ENCODE peak calls at places on chromosome 4, in four cellular contexts. Z, I, J and E are unnamed samples.

GRCh38 chr4:113584407-113585150 is 177.0 kb downstream of the CAMK2D start:
- DNase-seq in I (no peak), J (no peak), Z (peak), E (peak)

GRCh38 chr4:24164054-24164453 is 274.2 kb upstream of the PPARGC1A start:
- DNase-seq in I (no peak), J (no peak), Z (no peak), E (no peak)

GRCh38 chr4:129136433-129136832 is 40.5 kb downstream of the C4orf33 start:
- DNase-seq in I (no peak), J (no peak), Z (no peak), E (no peak)

GRCh38 chr4:188714907-188715306 is 575.7 kb downstream of the TRIML1 start:
- DNase-seq in Z (no peak), J (no peak), I (no peak), E (no peak)

GRCh38 chr4:40199999-40200880 is 3.4 kb downstream of the RHOH start:
- DNase-seq in I (no peak), J (peak), Z (no peak), E (no peak)

GRCh38 chr4:155552180-155552579 is 114.5 kb upstream of the GUCY1A1 start:
- DNase-seq in J (no peak), Z (no peak), I (no peak), E (no peak)

GRCh38 chr4:3802571-3803474 is 36.6 kb downstream of the ADRA2C start:
- DNase-seq in Z (no peak), J (no peak), I (peak), E (no peak)

GRCh38 chr4:156420557-156420956 is 466.9 kb upstream of the CTSO start:
- DNase-seq in Z (no peak), I (no peak), J (no peak), E (no peak)

GRCh38 chr4:6425336-6425735 is 47.1 kb downstream of the PPP2R2C start:
- DNase-seq in Z (no peak), J (peak), I (no peak), E (no peak)

GRCh38 chr4:15162465-15163283 is 160.4 kb downstream of the CPEB2 start:
- DNase-seq in Z (no peak), I (peak), J (no peak), E (peak)

GRCh38 chr4:38896940-38897339 is 29.3 kb downstream of the FAM114A1 start:
- DNase-seq in Z (no peak), J (no peak), I (no peak), E (no peak)

GRCh38 chr4:135601351-135601750 is 1399.8 kb upstream of the PABPC4L start:
- DNase-seq in J (no peak), I (no peak), Z (no peak), E (no peak)

GRCh38 chr4:41203169-41203568 is 11.2 kb downstream of the APBB2 start:
- DNase-seq in J (no peak), I (no peak), Z (no peak), E (peak)

GRCh38 chr4:20662851-20663250 is 37.4 kb upstream of the PACRGL start:
- DNase-seq in Z (no peak), I (no peak), J (no peak), E (peak)

GRCh38 chr4:19368800-19369199 is 882.9 kb upstream of the SLIT2 start:
- DNase-seq in I (no peak), J (no peak), Z (no peak), E (no peak)

GRCh38 chr4:140250989-140251552 is 97.1 kb upstream of the MAML3 start:
- DNase-seq in J (no peak), I (no peak), Z (no peak), E (no peak)

GRCh38 chr4:140094701-140095420 is 59.1 kb downstream of the MAML3 start:
- DNase-seq in J (no peak), Z (no peak), I (no peak), E (peak)

GRCh38 chr4:140243345-140243753 is 89.4 kb upstream of the MAML3 start:
- DNase-seq in J (peak), I (no peak), Z (no peak), E (peak)

GRCh38 chr4:3397128-3397527 is 44.6 kb upstream of the HGFAC start:
- DNase-seq in I (no peak), J (no peak), Z (no peak), E (no peak)

GRCh38 chr4:64095398-64095797 is 313.9 kb downstream of the TECRL start:
- DNase-seq in I (no peak), Z (no peak), J (no peak), E (no peak)

GRCh38 chr4:107376293-107376692 is 340.2 kb upstream of the DKK2 start:
- DNase-seq in J (no peak), Z (no peak), I (no peak), E (no peak)

GRCh38 chr4:141158219-141158618 is 24.9 kb upstream of the RNF150 start:
- DNase-seq in I (peak), Z (peak), J (no peak), E (peak)

GRCh38 chr4:32226201-32226600 is 1506.0 kb downstream of the PCDH7 start:
- DNase-seq in I (no peak), Z (no peak), J (no peak), E (no peak)

GRCh38 chr4:123127865-123128264 is 205.5 kb upstream of the NUDT6 start:
- DNase-seq in J (no peak), Z (no peak), I (no peak), E (peak)

GRCh38 chr4:128287159-128287870 is at the start of gene PGRMC2:
- DNase-seq in I (no peak), Z (peak), J (no peak), E (no peak)

GRCh38 chr4:590313-590841 is 14.3 kb upstream of the TMEM271 start:
- DNase-seq in J (no peak), I (no peak), Z (no peak), E (no peak)

GRCh38 chr4:80142396-80143304 is 54.7 kb upstream of the PRDM8 start:
- DNase-seq in J (no peak), Z (peak), I (no peak), E (peak)

GRCh38 chr4:168648929-168649328 is 152.1 kb downstream of the PALLD start:
- DNase-seq in J (no peak), I (no peak), Z (no peak), E (peak)

GRCh38 chr4:189206953-189207352 is 733.7 kb upstream of the FRG1 start:
- DNase-seq in I (no peak), J (no peak), Z (no peak), E (no peak)

GRCh38 chr4:3107271-3108185 is 33.0 kb downstream of the HTT start:
- DNase-seq in I (no peak), Z (no peak), J (no peak), E (peak)

GRCh38 chr4:3387154-3387942 is 54.4 kb upstream of the HGFAC start:
- DNase-seq in Z (no peak), J (peak), I (no peak), E (no peak)

GRCh38 chr4:134147941-134148340 is 53.6 kb downstream of the PABPC4L start:
- DNase-seq in I (no peak), Z (no peak), J (no peak), E (no peak)

DNA sequence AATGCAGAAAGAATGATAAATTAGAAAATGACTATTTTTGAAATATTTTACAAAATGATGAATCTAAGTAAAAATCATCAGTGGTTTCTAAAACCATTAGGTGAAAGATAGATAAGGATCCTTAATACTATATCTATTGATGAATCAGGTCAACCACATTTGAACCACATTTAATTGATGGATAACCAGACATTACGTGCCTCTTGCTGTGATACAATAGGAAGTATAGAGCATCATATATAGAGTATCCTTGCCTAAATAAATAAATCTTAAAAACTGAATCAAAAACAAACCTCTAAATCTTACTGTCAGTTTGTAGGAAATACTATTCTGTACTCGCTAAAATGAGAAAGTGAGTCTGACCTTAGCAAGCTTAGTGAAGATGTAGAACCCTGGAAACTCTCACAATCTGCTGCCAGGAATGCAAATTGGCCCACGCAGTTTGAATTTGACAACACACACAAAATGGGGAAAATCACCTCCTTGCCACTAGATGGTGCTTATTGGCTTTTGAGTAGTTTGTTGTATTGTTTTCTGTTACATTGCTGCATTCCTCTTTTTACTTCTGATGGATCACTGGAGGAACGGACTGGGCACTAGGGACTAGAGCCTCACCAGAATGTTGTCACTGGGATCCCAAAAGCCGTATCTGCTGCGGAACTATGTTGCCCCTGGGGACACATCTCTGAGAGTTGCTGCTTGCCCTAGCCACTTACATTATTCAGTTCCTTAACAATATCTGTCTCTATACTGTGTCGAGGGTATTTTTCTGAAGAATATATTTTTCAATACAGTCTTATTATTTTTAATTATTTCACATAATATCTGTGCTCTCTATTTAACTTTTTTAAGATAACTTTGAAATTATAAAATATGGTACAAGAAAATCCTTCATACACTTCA is 25.4 kb upstream of the SLAIN2 start:
- DNase-seq in Z (peak), J (no peak), I (peak), E (peak)
- TF ChIP-seq MYC in Z (no peak), J (no peak), I (no peak), E (no peak)

GRCh38 chr4:52721968-52722814 is 29.0 kb downstream of the ERVMER34-1 start:
- DNase-seq in I (peak), J (peak), Z (peak), E (peak)
- TF ChIP-seq POLR2A in I (peak), J (peak), Z (peak), E (peak)

GRCh38 chr4:56651071-56651384 is 30.1 kb downstream of the HOPX start:
- DNase-seq in Z (no peak), J (no peak), I (no peak), E (no peak)

GRCh38 chr4:56648245-56649151 is 32.6 kb downstream of the HOPX start:
- DNase-seq in J (no peak), Z (no peak), I (no peak), E (peak)

GRCh38 chr4:56653461-56654237 is 27.4 kb downstream of the HOPX start:
- DNase-seq in I (no peak), Z (no peak), J (no peak), E (peak)

GRCh38 chr4:56649445-56650258 is 31.4 kb downstream of the HOPX start:
- DNase-seq in J (no peak), Z (no peak), I (no peak), E (no peak)

DNA sequence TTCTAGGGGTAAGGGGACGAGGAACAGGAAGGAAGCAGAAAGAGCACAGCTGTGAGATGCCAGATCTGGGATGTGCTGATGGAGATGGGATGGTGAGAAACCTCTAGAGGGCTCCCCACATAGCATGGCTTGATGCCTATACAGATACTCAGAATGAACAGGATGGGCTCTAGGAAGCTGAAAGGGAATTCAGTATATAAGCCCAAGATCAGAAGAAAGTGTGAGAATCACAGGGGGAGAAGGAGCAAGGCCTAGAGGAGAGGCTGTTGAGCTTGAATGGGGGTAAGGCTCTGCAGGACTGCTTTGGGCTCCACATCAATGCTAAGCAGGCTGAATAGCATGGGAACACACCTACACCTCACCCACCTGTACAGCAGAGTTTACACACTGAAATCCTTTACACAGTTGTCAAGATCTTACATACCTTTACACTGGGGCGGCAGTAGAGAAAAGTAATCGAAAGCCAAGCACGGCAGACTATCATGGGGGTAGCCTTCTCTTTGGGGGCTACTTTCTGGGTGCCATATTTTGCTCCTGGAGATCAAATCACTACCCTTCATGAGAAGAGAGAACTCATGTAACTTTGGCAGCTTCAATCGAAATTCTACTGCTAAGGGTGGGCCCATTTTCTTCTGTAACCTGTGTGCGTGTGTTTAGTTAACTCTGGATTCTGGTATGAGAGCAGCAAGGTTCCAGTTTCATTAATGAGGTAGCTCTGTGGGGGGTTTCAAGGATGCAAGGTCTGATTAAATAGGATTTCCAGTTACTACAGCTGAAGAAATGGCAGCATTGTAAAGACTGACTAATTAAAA is 30.6 kb downstream of the HOPX start:
- DNase-seq in Z (no peak), J (no peak), I (no peak), E (no peak)
- H3K9ac ChIP-seq in Z (no peak), J (no peak), I (no peak), E (no peak)

GRCh38 chr4:27844359-27844758 is 983.7 kb downstream of the STIM2 start:
- DNase-seq in I (no peak), J (no peak), Z (no peak), E (no peak)
- TF ChIP-seq MYC in I (no peak), J (no peak), Z (no peak), E (no peak)

DNA sequence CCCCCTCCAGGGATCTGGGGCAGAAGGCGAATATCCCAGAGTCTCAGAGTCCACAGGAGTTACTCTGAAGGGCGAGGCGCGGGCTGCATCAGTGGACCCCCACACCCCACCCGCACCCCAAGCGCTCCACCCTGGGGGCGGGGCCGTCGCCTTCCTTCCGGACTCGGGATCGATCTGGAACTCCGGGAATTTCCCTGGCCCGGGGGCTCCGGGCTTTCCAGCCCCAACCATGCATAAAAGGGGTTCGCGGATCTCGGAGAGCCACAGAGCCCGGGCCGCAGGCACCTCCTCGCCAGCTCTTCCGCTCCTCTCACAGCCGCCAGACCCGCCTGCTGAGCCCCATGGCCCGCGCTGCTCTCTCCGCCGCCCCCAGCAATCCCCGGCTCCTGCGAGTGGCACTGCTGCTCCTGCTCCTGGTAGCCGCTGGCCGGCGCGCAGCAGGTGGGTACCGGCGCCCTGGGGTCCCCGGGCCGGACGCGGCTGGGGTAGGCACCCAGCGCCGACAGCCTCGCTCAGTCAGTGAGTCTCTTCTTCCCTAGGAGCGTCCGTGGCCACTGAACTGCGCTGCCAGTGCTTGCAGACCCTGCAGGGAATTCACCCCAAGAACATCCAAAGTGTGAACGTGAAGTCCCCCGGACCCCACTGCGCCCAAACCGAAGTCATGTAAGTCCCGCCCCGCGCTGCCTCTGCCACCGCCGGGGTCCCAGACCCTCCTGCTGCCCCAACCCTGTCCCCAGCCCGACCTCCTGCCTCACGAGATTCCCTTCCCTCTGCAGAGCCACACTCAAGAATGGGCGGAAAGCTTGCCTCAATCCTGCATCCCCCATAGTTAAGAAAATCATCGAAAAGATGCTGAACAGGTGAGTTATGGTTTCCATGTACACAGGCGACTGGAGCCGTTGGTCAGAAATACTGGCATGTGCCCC is at the start of gene CXCL1:
- DNase-seq in J (no peak), Z (peak), I (no peak), E (peak)
- TF ChIP-seq POLR2A in J (no peak), Z (no peak), I (no peak), E (peak)

DNA sequence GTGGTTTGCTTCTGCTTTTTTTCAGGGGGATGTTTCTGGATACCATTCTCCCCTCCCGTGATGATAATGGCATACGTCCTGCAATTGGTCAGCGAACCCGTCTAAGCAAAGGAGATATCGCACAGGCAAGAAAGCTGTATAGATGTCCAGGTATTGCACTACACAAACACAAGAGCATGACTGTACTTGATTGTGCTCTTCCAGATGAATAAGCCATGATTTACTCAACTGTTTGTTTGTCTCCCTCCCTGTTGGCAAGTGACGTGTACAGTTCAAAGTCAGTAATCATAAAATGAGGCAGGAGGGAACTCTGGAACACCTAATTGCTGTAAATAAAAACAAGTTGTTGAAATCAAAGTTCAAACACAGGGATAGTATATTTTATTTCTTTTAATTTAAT is 141.4 kb downstream of the TLL1 start:
- DNase-seq in Z (no peak), J (no peak), I (peak), E (no peak)
- H3K9ac ChIP-seq in Z (no peak), J (no peak), I (no peak), E (no peak)

GRCh38 chr4:183326853-183327252 is 4.6 kb upstream of the CLDN24 start:
- DNase-seq in I (peak), J (no peak), Z (no peak), E (no peak)
- TF ChIP-seq MYC in I (no peak), J (no peak), Z (no peak), E (no peak)